ENCODE peak calls at places on chromosomes 3 and 15, in eight cellular contexts. X is heart right ventricle, H is endothelial cell of umbilical vein, B is colonic mucosa, L is BJ, C is lower leg skin, R is LNCaP clone FGC, E is fibroblast of the aortic adventitia. Z is an unnamed sample.

GRCh38 chr3:24020036-24020691 is 75.1 kb downstream of the NR1D2 start:
- DNase-seq in X (no peak), H (no peak), B (no peak), L (no peak), C (no peak), R (no peak), E (no peak), Z (no peak)

GRCh38 chr3:71138410-71138809 is 445.1 kb downstream of the FOXP1 start:
- DNase-seq in X (no peak), H (no peak), B (no peak), L (no peak), C (no peak), R (no peak), E (no peak), Z (no peak)

GRCh38 chr15:65919353-65919752 is 50.1 kb downstream of the RAB11A start:
- DNase-seq in X (no peak), H (no peak), B (no peak), L (no peak), C (no peak), R (no peak), E (no peak), Z (no peak)

GRCh38 chr3:158725348-158725966 is 6.8 kb downstream of the RARRES1 start:
- DNase-seq in X (no peak), H (peak), B (peak), L (peak), C (no peak), R (no peak), E (peak), Z (peak)

GRCh38 chr3:186965141-186965879 is 35.0 kb downstream of the ST6GAL1 start:
- DNase-seq in X (no peak), H (peak), B (no peak), L (no peak), C (no peak), R (no peak), E (no peak), Z (no peak)

GRCh38 chr15:74399511-74400312 is 32.3 kb upstream of the CYP11A1 start:
- DNase-seq in X (no peak), H (no peak), B (no peak), L (no peak), C (no peak), R (peak), E (peak), Z (peak)

GRCh38 chr3:126438746-126439145 is 36.9 kb downstream of the ZXDC start:
- DNase-seq in X (no peak), H (no peak), B (peak), L (no peak), C (no peak), R (no peak), E (no peak), Z (no peak)

GRCh38 chr3:188507244-188507720 is 353.3 kb downstream of the LPP start:
- DNase-seq in X (no peak), H (peak), B (no peak), L (peak), C (no peak), R (no peak), E (peak), Z (peak)

GRCh38 chr3:66800941-66801545 is 197.1 kb upstream of the KBTBD8 start:
- DNase-seq in X (no peak), H (no peak), B (no peak), L (no peak), C (no peak), R (no peak), E (no peak), Z (peak)

GRCh38 chr3:12054245-12054644 is 50.1 kb downstream of the SYN2 start:
- DNase-seq in X (no peak), H (no peak), B (no peak), L (no peak), C (no peak), R (no peak), E (no peak), Z (no peak)

GRCh38 chr3:155807823-155808222 is 1.7 kb upstream of the C3orf33 start:
- DNase-seq in X (no peak), H (no peak), B (no peak), L (no peak), C (no peak), R (no peak), E (peak), Z (no peak)

GRCh38 chr3:53828581-53828980 is 17.6 kb downstream of the CHDH start:
- DNase-seq in X (no peak), H (no peak), B (no peak), L (no peak), C (no peak), R (peak), E (no peak), Z (no peak)

GRCh38 chr15:68606332-68606731 is 27.5 kb downstream of the CORO2B start:
- DNase-seq in X (no peak), H (no peak), B (no peak), L (no peak), C (no peak), R (no peak), E (no peak), Z (no peak)

GRCh38 chr3:63467392-63467791 is 185.1 kb upstream of the SNTN start:
- DNase-seq in X (no peak), H (no peak), B (no peak), L (no peak), C (no peak), R (no peak), E (no peak), Z (no peak)

GRCh38 chr15:70121656-70122297 is 24.1 kb upstream of the TLE3 start:
- DNase-seq in X (peak), H (peak), B (peak), L (no peak), C (peak), R (no peak), E (peak), Z (peak)
- TF ChIP-seq CTCF in X (peak), H (no peak), B (no peak), L (no peak), C (no peak), R (peak), E (peak), Z (peak)

DNA sequence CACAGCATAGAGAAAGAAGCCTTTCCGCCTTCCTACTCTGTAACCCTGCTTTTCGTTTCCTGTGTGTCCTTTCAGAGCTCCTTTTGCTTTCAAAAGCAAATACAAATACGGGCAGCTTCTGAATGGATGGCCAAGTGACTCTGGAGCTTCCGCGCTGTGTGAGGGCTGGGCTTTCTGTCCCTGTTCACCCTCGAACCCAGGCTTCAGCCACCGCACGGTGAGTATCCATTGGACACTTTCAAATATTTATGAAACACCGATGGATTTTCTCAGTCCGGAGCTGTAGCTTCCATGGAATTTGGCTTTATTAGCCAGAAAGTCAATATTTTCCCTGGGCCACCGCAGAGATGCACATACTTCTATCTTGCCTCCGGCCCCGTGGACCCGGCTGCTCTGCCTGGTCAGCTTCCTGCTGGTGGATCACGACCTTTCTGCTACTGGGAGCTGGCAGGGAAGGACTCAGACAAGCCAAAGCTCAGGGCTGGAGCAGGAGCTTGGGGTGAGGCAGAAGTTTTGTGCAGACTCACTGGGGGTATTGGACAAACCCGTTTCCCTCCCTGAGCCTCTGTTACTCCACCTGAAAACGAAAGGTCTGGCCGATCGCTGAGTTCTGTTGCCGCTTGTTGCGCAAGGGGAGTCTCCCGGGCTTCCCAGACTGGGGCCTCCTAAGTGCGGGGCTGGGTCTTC is 63.6 kb downstream of the LINGO1 start:
- DNase-seq in X (no peak), H (no peak), B (no peak), L (no peak), C (no peak), R (no peak), E (peak), Z (peak)
- H3K4me3 ChIP-seq in X (peak), H (no peak), B (peak), L (no peak), C (no peak), R (no peak), E (peak), Z (no peak)

DNA sequence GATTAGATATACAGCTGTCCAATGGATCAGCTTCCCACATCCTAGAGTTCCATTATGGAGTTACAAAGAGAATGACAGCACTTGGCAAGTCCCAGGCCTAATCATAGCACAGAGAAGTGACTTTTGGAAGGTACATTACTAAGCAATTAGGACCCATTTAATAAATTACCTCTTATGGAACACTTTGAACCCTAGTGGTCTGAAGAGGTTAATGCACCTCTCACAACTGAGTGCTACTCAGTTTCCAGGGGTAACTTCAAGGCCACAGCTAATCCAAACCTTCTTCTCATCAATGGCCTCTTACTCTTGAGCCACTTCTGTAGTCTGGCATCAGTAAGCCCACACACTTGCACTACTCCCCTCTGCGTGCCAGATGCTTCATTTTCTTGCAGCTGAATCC is 34.9 kb upstream of the MEIS2 start:
- DNase-seq in X (no peak), H (peak), B (no peak), L (no peak), C (no peak), R (no peak), E (no peak), Z (no peak)
- TF ChIP-seq CTCF in X (no peak), H (peak), B (no peak), L (peak), C (no peak), R (no peak), E (peak), Z (peak)

GRCh38 chr3:112640864-112641751 is at the start of gene CCDC80:
- DNase-seq in X (no peak), H (peak), B (no peak), L (peak), C (no peak), R (no peak), E (peak), Z (peak)
- H3K4me3 ChIP-seq in X (peak), H (no peak), B (peak), L (peak), C (peak), R (no peak), E (peak), Z (peak)

GRCh38 chr3:89104499-89104898 is 2.9 kb upstream of the EPHA3 start:
- DNase-seq in X (no peak), H (no peak), B (no peak), L (no peak), C (no peak), R (no peak), E (no peak), Z (no peak)

GRCh38 chr3:89113344-89113743 is 5.9 kb downstream of the EPHA3 start:
- DNase-seq in X (no peak), H (no peak), B (no peak), L (no peak), C (no peak), R (no peak), E (no peak), Z (no peak)

GRCh38 chr3:89108154-89108553 is 733 bp downstream of the EPHA3 start:
- DNase-seq in X (no peak), H (no peak), B (no peak), L (no peak), C (no peak), R (no peak), E (no peak), Z (no peak)

GRCh38 chr3:89107461-89108035 is at the start of gene EPHA3:
- DNase-seq in X (peak), H (no peak), B (peak), L (no peak), C (peak), R (no peak), E (peak), Z (peak)
- TF ChIP-seq CTCF in X (no peak), H (no peak), B (no peak), L (no peak), C (no peak), R (peak), E (no peak), Z (no peak)

DNA sequence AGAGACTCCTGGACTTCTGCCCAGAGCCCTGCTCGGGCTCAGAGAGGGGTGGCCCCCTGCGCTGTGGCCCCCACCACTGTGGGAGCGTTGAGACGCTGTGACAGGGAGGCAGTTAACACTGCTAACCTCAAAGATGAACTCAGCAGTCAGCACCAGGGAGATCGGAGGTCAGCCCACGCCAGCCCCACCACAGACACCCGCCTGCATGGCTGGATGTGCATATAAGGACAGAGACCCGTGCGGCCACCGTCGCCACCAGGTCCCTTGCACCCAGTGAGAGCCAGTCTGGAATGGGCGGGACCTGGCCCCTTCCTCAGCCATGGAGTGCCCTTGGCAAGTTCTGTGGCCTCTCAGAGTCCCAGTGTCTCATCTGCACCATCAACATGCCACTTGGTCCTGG is 48.5 kb upstream of the FURIN start:
- DNase-seq in X (no peak), H (no peak), B (no peak), L (no peak), C (no peak), R (no peak), E (no peak), Z (no peak)
- H3K4me3 ChIP-seq in X (no peak), H (no peak), B (no peak), L (no peak), C (no peak), R (no peak), E (no peak), Z (no peak)

GRCh38 chr15:101068961-101069734 is 150.0 kb downstream of the LRRK1 start:
- DNase-seq in X (no peak), H (peak), B (no peak), L (no peak), C (no peak), R (no peak), E (no peak), Z (peak)
- TF ChIP-seq CTCF in X (no peak), H (no peak), B (no peak), L (peak), C (no peak), R (peak), E (no peak), Z (peak)

GRCh38 chr3:103184772-103185171 is 750.0 kb downstream of the ZPLD1 start:
- DNase-seq in X (no peak), H (no peak), B (no peak), L (no peak), C (no peak), R (no peak), E (no peak), Z (peak)
- H3K4me3 ChIP-seq in X (no peak), H (no peak), B (no peak), L (no peak), C (no peak), R (no peak), E (no peak), Z (no peak)

GRCh38 chr3:49124991-49125670 is 4.5 kb upstream of the USP19 start:
- DNase-seq in X (no peak), H (no peak), B (no peak), L (no peak), C (no peak), R (no peak), E (no peak), Z (no peak)
- TF ChIP-seq CTCF in X (no peak), H (no peak), B (no peak), L (no peak), C (no peak), R (peak), E (no peak), Z (peak)

GRCh38 chr3:87792532-87793321 is 266.1 kb downstream of the CGGBP1 start:
- DNase-seq in X (peak), H (no peak), B (no peak), L (no peak), C (no peak), R (no peak), E (no peak), Z (no peak)
- H3K4me3 ChIP-seq in X (peak), H (no peak), B (peak), L (peak), C (peak), R (no peak), E (peak), Z (peak)

Z was measured in astrocyte of the spinal cord.